ENCODE peak calls at places on chromosomes 12 and 14, in seven cellular contexts. M, R, J, Z, Q, E and G are unnamed samples.

GRCh38 chr12:48002773-48003218 is 1.5 kb downstream of the COL2A1 start:
- DNase-seq in J (no peak), R (peak), Z (peak), M (no peak), Q (no peak), E (peak), G (peak)

GRCh38 chr14:26598081-26598671 is 343 bp upstream of the NOVA1 start:
- DNase-seq in E (peak), Z (peak), M (peak), R (peak), J (peak), Q (peak), G (peak)

GRCh38 chr12:22126758-22127157 is 80.7 kb downstream of the CMAS start:
- DNase-seq in R (no peak), E (no peak), Z (no peak), M (no peak), Q (no peak), J (no peak), G (no peak)

GRCh38 chr12:76688627-76689026 is 75.3 kb upstream of the ZDHHC17 start:
- DNase-seq in R (no peak), J (no peak), Z (no peak), Q (no peak), M (no peak), E (no peak), G (peak)

GRCh38 chr14:62189698-62190097 is 427.5 kb downstream of the SNAPC1 start:
- DNase-seq in J (no peak), Z (no peak), Q (no peak), M (no peak), E (no peak), R (peak), G (no peak)

GRCh38 chr12:76719171-76719631 is 44.7 kb upstream of the ZDHHC17 start:
- DNase-seq in J (no peak), Q (no peak), E (no peak), R (peak), Z (no peak), M (no peak), G (no peak)

GRCh38 chr12:10339441-10339840 is 31.8 kb downstream of the KLRD1 start:
- DNase-seq in M (no peak), J (no peak), Q (no peak), R (peak), Z (no peak), E (no peak), G (no peak)

GRCh38 chr12:75892779-75893408 is 138.7 kb downstream of the PHLDA1 start:
- DNase-seq in E (no peak), R (peak), J (no peak), M (no peak), Z (no peak), Q (no peak), G (no peak)

GRCh38 chr14:81125536-81125935 is 95.2 kb downstream of the GTF2A1 start:
- DNase-seq in Q (no peak), R (no peak), E (no peak), M (no peak), J (no peak), Z (no peak), G (no peak)

GRCh38 chr14:86462193-86462592 is 932.2 kb downstream of the FLRT2 start:
- DNase-seq in Z (no peak), J (no peak), Q (no peak), E (peak), R (peak), M (no peak), G (no peak)

GRCh38 chr12:117236456-117237001 is 46.3 kb upstream of the FBXO21 start:
- DNase-seq in Z (peak), Q (peak), E (peak), J (peak), R (peak), M (peak), G (peak)

GRCh38 chr12:122852336-122853275 is 17.3 kb downstream of the HIP1R start:
- DNase-seq in Z (no peak), M (no peak), Q (peak), R (peak), E (no peak), J (no peak), G (peak)

GRCh38 chr12:32756476-32757158 is 920 bp upstream of the YARS2 start:
- DNase-seq in J (no peak), E (no peak), Q (no peak), Z (no peak), M (peak), R (no peak), G (no peak)

DNA sequence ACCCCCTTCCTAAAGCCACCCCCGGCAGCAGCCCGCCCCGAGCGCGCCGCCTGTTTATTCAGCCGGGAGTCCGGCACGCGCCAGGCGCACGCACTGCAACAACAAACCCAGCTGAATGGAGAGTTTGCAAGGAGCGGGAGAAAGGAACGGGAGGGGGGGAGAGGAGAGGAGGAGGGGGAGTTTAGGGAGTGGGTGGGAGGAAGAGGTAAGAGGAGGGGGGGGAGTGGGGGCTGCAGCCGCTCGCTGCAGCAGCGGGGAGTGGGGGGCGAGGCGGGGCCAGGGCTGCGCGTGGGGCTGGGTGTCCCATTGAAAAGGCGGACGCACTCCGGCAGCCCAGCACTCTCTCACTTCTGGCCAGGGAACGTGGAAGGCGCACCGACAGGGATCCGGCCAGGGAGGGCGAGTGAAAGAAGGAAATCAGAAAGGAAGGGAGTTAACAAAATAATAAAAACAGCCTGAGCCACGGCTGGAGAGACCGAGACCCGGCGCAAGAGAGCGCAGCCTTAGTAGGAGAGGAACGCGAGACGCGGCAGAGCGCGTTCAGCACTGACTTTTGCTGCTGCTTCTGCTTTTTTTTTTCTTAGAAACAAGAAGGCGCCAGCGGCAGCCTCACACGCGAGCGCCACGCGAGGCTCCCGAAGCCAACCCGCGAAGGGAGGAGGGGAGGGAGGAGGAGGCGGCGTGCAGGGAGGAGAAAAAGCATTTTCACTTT is at the start of gene ASCL1:
- DNase-seq in E (no peak), R (peak), J (no peak), Q (no peak), M (no peak), Z (no peak), G (peak)
- H3K4me3 ChIP-seq in E (peak), R (peak), J (peak), Q (peak), M (peak), Z (peak), G (peak)

DNA sequence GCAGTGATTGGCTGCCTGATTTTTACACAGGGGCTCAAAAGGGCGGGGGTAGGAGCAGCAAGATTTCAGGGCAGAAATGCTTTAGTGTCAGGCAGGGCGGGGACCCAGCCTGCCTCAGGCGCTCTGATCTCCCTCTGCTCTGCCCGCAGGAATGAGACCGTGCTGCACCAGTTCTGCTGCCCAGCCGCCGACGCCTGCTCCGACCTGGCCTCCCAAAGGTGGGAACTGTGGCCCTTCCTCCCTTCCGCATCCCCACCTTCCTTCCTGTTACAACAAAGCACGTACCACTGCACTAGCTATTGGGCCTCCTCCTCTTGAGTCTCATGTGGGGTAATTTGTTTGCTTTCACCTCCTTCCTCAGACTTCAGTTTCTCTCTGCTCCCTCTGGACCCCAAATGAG is 32.4 kb downstream of the IQSEC3 start:
- DNase-seq in Q (no peak), R (no peak), Z (no peak), J (no peak), E (no peak), M (no peak), G (peak)
- H3K4me3 ChIP-seq in Q (no peak), R (no peak), Z (no peak), J (no peak), E (no peak), M (no peak), G (peak)

DNA sequence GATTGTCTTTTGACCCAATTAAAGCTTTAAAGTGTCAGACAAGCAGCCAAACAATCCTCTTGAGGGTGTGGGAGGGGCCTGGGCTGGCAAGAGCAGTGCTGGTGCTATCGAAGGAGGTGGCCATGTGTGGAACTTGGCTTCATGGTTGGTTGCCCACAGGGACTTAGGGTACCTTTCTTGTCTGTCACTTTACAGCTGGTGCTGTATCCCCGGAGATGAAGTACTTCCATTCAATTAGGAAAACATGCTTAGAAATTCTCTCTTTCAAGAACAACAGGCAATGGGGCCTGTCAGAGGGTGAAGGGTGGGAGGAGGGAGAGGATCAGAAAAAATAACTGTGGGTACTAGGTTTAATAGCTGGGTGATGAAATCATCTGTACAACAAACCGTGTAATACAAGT is 86.5 kb downstream of the DAAM1 start:
- DNase-seq in R (no peak), Z (no peak), J (no peak), E (peak), Q (no peak), M (no peak), G (no peak)
- H3K4me3 ChIP-seq in R (no peak), Z (no peak), J (no peak), E (no peak), Q (no peak), M (no peak), G (no peak)

DNA sequence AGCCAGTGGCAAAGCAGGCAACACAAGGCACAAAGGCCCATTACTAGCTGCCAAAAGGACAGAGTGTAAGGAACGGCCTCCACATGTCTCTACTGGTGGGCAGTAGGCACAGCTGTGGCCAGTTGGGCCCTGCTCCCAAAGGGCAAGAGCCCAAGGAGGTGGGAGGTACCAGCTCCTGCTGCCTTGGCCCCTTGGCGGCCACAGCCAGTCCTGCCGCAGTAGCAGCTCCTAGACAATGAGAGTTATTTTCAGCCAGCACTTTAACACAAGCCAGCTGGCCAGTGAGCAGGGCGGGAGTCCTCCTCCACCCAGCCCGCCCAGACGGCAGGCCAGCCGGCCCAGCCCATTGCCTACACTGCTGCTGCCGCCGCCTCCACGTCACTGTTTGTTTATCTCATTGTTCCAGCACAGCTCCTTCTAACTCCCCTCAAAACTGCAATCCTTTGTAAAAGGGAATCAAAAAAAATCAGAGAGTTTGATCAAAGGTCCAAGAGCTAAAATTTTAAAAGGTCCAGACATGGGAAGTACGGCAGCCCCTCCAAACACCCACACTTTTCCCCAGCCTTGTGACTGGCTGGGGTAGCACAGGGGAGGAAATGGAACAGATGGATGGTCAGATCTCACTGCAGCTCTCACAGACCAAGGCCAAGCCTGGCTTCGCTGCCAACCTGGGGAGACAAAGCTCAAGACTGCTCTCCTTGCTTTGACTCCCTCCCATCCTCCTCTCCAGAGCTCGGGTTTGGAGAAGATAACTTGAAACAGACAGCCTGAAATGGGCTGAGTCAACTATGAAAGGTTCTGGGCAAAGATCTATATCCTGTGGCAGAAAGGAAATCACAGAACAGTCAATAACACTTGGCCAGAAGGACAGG is 33.5 kb downstream of the FMNL3 start:
- DNase-seq in E (peak), J (peak), R (peak), M (peak), Q (peak), Z (peak), G (peak)
- H3K4me3 ChIP-seq in E (peak), J (no peak), R (no peak), M (no peak), Q (peak), Z (no peak), G (no peak)

GRCh38 chr14:22517117-22517720 is 71.8 kb downstream of the DAD1 start:
- DNase-seq in J (no peak), M (no peak), R (no peak), Z (no peak), E (no peak), Q (no peak), G (no peak)
- H3K4me3 ChIP-seq in J (no peak), M (no peak), R (no peak), Z (no peak), E (no peak), Q (no peak), G (no peak)

GRCh38 chr12:131102991-131103609 is 149.4 kb downstream of the ADGRD1 start:
- DNase-seq in Z (peak), R (no peak), Q (peak), J (no peak), E (peak), M (peak), G (no peak)

GRCh38 chr12:131105736-131106356 is 152.1 kb downstream of the ADGRD1 start:
- DNase-seq in R (no peak), Z (no peak), Q (peak), E (no peak), M (peak), J (no peak), G (no peak)

GRCh38 chr12:131103614-131104463 is 150.1 kb downstream of the ADGRD1 start:
- DNase-seq in J (no peak), Q (peak), M (peak), E (peak), R (no peak), Z (peak), G (peak)

GRCh38 chr12:131105351-131105735 is 151.6 kb downstream of the ADGRD1 start:
- DNase-seq in M (peak), Z (peak), R (no peak), E (no peak), J (no peak), Q (no peak), G (no peak)

DNA sequence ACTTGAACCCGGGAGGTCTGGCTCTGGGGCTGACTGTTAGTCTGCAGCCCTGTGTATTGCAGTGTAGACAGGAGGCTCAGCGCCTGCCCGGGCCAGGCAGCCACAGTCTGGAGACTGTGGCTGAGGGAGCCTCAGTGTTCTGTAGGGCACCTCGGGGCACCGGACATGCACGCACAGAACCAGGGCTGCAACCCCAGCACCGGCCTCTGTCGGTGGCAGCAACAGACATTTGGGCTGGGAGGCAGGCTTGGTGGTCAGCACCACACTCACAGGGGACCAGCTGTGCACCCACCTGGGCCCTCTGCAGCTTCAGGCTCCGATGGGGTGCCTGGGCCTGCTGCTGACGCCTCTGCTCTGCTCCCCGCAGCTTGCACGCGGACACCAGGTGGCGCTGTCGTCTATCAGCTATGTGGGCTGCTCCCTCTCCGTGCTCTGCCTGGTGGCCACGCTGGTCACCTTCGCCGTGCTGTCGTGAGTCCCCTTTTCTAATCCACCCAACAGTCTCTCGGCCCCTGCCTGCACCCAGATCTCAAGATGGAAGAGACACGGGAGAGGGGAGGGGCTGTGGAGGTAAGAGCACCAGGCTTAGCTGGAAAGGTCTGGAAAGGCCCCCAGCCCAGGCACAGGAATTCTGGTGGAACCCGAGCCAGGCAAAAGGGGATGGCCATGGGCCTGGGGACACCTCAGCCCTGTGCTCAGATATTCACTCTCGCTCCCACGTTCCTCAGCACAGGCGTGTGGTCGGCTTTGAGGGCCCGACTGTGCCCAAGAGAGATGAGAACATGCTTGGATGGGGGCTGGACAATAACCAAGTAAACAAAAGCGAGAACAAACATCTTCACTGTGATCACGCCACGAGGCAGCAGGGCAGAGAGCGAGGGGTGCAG is 151.0 kb downstream of the ADGRD1 start:
- DNase-seq in M (peak), R (peak), Q (peak), J (peak), Z (peak), E (peak), G (peak)
- H3K4me3 ChIP-seq in M (no peak), R (no peak), Q (no peak), J (no peak), Z (no peak), E (no peak), G (no peak)